ENCODE peak calls at places on chromosomes 12 and 14, in four cellular contexts. S, B, T and V are unnamed samples.
A peak's percentile ranks its signal among the peaks of the same experiment; 100 is the strongest.

GRCh38 chr12:48189331-48190125 is 6.1 kb downstream of the CCDC184 start:
- DNase-seq in S (peak; percentile 67), B (peak; percentile 76), T (peak; percentile 79), V (peak; percentile 60)

GRCh38 chr12:97685360-97685759 is 222.8 kb downstream of the RMST start:
- DNase-seq in S (no peak), B (no peak), T (no peak), V (no peak)

GRCh38 chr12:93645702-93646101 is 31.5 kb upstream of the CRADD start:
- DNase-seq in S (peak; percentile 71), B (no peak), T (no peak), V (no peak)

GRCh38 chr14:30550335-30550734 is 8.6 kb upstream of the G2E3 start:
- DNase-seq in S (peak; percentile 67), B (no peak), T (no peak), V (no peak)

GRCh38 chr12:29242921-29243431 is 93.9 kb downstream of the FAR2 start:
- DNase-seq in S (no peak), B (no peak), T (no peak), V (no peak)

GRCh38 chr14:20934148-20934762 is 21.0 kb upstream of the RNASE2 start:
- DNase-seq in S (no peak), B (peak; percentile 70), T (peak; percentile 90), V (peak; percentile 28)

GRCh38 chr14:92315050-92315785 is 7.7 kb upstream of the SLC24A4 start:
- DNase-seq in S (no peak), B (no peak), T (no peak), V (no peak)

GRCh38 chr14:95663226-95663797 is 22.9 kb upstream of the TCL1B start:
- DNase-seq in S (no peak), B (no peak), T (no peak), V (no peak)

GRCh38 chr12:53952871-53953734 is 1.6 kb upstream of the HOXC12 start:
- DNase-seq in S (no peak), B (no peak), T (peak; percentile 81), V (no peak)

GRCh38 chr12:76143343-76144252 is 59.1 kb upstream of the NAP1L1 start:
- DNase-seq in S (no peak), B (no peak), T (no peak), V (peak; percentile 29)

GRCh38 chr12:56631790-56632700 is 1.9 kb upstream of the BAZ2A start:
- DNase-seq in S (peak; percentile 30), B (peak; percentile 20), T (peak; percentile 82), V (peak; percentile 76)

GRCh38 chr12:104890463-104891096 is 67.5 kb downstream of the SLC41A2 start:
- DNase-seq in S (no peak), B (no peak), T (no peak), V (peak; percentile 15)

GRCh38 chr14:72605096-72605920 is 288.6 kb downstream of the DPF3 start:
- DNase-seq in S (no peak), B (no peak), T (no peak), V (no peak)

GRCh38 chr12:52004042-52004648 is 2.6 kb upstream of the TAMALIN start:
- DNase-seq in S (peak; percentile 55), B (peak; percentile 66), T (peak; percentile 74), V (no peak)

GRCh38 chr12:16473610-16474326 is 126.3 kb downstream of the MGST1 start:
- DNase-seq in S (peak; percentile 63), B (no peak), T (no peak), V (no peak)

GRCh38 chr12:11576104-11576503 is 73.4 kb upstream of the ETV6 start:
- DNase-seq in S (peak; percentile 48), B (no peak), T (no peak), V (no peak)

GRCh38 chr12:32367381-32367780 is 32.0 kb upstream of the FGD4 start:
- DNase-seq in S (no peak), B (no peak), T (no peak), V (no peak)

GRCh38 chr12:590206-590750 is 73.0 kb downstream of the NINJ2 start:
- DNase-seq in S (no peak), B (no peak), T (no peak), V (no peak)

GRCh38 chr12:49470986-49471385 is 67.8 kb upstream of the KCNH3 start:
- DNase-seq in S (peak; percentile 23), B (no peak), T (no peak), V (no peak)

GRCh38 chr14:45199246-45199645 is 53.8 kb downstream of the MIS18BP1 start:
- DNase-seq in S (peak; percentile 79), B (no peak), T (no peak), V (no peak)

GRCh38 chr12:120249875-120250795 is 15.4 kb downstream of the PXN start:
- DNase-seq in S (no peak), B (no peak), T (no peak), V (peak; percentile 56)

GRCh38 chr12:57459750-57460400 is at the start of gene GLI1:
- DNase-seq in S (peak; percentile 28), B (no peak), T (peak; percentile 39), V (peak; percentile 69)

GRCh38 chr14:100605706-100606686 is 18.8 kb upstream of the BEGAIN start:
- DNase-seq in S (peak; percentile 18), B (no peak), T (no peak), V (peak; percentile 27)

GRCh38 chr12:99054601-99055128 is 409.6 kb downstream of the APAF1 start:
- DNase-seq in S (no peak), B (no peak), T (no peak), V (no peak)

GRCh38 chr12:55002355-55002754 is 17.4 kb upstream of the NEUROD4 start:
- DNase-seq in S (no peak), B (no peak), T (no peak), V (no peak)

GRCh38 chr14:80930836-80931389 is 10.6 kb downstream of the CEP128 start:
- DNase-seq in S (peak; percentile 96), B (no peak), T (no peak), V (peak; percentile 36)

DNA sequence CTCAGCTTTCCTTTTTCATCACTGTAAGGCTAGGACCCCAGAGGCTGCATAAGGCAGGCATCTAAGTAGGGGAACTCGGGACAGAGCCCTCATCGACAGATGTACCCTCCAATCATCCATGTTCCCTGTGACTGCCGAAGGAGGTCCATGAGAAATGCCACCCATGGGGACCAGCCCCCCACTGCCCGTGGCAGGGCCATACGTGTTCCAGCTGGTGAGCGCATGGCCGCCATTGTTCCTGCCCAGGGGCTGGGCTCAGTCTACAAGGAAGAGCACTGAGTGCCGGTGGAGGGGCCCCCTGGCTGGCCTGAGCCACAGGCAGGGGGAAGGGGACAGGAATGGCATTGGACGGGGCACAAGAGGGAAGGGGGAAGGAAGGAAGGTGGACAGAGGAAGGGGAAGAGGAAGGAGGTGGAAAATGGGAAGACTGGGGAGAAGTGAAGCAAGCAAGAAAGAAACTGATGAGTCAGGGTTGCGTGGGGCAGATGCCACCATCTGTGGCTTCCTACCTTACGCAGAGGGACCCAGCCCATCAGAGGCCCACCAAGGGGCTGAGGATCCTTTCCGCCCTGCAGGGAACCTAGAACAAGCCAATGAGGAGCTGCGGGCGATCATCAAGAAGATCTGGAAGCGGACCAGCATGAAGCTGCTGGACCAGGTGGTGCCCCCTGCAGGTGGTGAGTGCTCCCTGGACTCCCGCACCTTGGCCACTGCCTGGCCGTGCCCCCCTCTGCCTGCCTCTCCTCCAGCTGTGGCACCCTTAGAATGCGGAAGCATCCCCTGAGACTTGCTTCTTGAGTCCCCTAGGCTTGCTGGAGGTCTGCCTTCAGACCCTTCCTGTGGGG is 120.6 kb upstream of the FKBP4 start:
- DNase-seq in S (no peak), B (peak; percentile 38), T (peak; percentile 61), V (no peak)
- TF ChIP-seq CTCF in S (peak; percentile 4), B (peak; percentile 51), T (peak; percentile 38), V (no peak)

GRCh38 chr12:7935773-7936581 is at the start of gene SLC2A3:
- DNase-seq in S (peak; percentile 92), B (peak; percentile 85), T (peak; percentile 33), V (peak; percentile 83)

GRCh38 chr12:7940906-7941305 is 4.9 kb upstream of the SLC2A3 start:
- DNase-seq in S (no peak), B (no peak), T (no peak), V (no peak)

GRCh38 chr12:7934560-7935463 is 1.2 kb downstream of the SLC2A3 start:
- DNase-seq in S (no peak), B (no peak), T (no peak), V (no peak)

GRCh38 chr12:7935464-7935772 is 569 bp downstream of the SLC2A3 start:
- DNase-seq in S (no peak), B (no peak), T (no peak), V (no peak)

DNA sequence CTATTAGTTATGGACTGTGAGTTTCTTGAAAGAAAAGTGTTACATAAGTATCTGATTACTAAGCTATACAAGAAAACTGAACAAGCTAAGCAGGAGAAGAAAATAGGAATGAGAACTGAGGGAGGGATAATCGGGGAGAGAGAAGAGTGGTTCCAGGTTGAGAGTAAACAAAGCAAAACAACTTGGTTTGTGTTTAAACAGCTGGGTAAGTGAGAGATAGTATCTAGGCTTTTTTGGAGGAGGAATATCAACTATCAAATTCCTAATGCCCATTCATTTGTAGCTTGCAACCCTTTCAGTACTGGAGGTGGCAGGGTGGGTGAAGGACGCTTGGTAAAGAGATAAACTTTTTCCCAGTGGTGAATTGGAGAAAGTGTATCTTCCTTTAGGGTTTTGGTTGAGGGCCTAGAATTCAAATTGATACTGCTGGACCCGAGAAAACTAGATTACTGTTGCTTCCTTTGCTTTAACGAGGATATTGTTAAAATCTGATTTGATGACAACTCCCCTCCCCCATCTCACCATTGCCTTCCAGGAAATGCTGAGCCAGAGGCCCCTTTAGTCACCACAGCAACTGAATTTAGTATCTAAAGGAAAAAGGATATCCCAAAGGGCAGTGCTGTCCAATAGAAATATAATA is 2.0 kb upstream of the SLC2A3 start:
- DNase-seq in S (no peak), B (no peak), T (no peak), V (peak; percentile 37)
- TF ChIP-seq CTCF in S (peak; percentile 20), B (peak; percentile 22), T (no peak), V (no peak)

GRCh38 chr12:121441555-121441954 is 41.6 kb downstream of the RNF34 start:
- DNase-seq in S (no peak), B (no peak), T (peak; percentile 57), V (no peak)
- TF ChIP-seq CTCF in S (no peak), B (no peak), T (no peak), V (no peak)

DNA sequence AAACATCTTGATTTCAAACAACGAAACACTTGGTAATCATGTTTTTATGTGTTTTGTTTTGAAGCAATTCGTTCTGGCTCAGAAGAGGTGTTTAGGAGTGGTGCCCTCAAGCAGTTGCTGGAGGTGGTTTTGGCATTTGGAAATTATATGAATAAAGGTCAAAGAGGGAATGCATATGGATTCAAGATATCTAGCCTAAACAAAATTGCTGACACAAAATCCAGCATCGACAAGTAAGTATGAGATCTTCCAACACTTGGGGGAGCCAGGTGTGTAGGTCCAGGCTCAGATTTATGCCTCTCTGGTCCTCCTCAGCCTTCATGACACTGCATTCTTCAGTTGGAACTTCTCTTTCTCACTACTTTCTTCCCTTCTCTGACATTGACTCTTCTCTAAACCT is 110.1 kb downstream of the GPR135 start:
- DNase-seq in S (no peak), B (no peak), T (no peak), V (no peak)
- TF ChIP-seq CTCF in S (no peak), B (no peak), T (no peak), V (no peak)

DNA sequence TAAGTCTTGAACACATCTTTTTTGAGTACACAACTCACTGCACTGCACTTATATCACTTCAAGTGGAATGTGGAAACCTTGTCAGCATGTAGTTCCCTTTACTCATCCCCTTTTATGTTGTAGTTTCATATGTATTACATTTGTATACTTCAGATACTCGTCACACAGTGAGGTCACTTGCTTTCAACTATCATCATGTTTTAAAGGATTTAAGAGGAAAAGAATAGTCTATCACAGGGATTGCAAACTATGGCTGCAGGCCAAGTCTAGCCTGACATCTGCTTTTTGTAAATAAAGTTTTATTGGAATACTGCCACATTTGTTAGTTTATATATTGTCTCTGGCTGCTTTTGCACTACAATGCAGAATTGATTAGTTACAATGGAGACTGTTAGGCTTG is 24.3 kb downstream of the CNOT2 start:
- DNase-seq in S (peak; percentile 91), B (no peak), T (no peak), V (no peak)
- TF ChIP-seq CTCF in S (no peak), B (no peak), T (no peak), V (no peak)